ENCODE peak calls at places on chromosomes 13 and 19, in five cellular contexts. D, W, N, K and F are unnamed samples.
A peak's percentile ranks its signal among the peaks of the same experiment; 100 is the strongest.

GRCh38 chr19:41754596-41754995 is 734 bp upstream of the CEACAM6 start:
- DNase-seq in D (no peak), W (no peak), N (no peak), K (no peak), F (no peak)

GRCh38 chr13:49791214-49791752 is 1.2 kb downstream of the KPNA3 start:
- DNase-seq in D (no peak), W (peak; percentile 35), N (no peak), K (peak; percentile 32), F (no peak)

GRCh38 chr19:46144756-46145155 is 3.3 kb upstream of the IGFL2 start:
- DNase-seq in D (no peak), W (no peak), N (no peak), K (no peak), F (no peak)

GRCh38 chr13:89267734-89268133 is 1596.6 kb downstream of the SLITRK5 start:
- DNase-seq in D (no peak), W (no peak), N (no peak), K (no peak), F (no peak)

GRCh38 chr13:97559030-97559429 is 125.1 kb downstream of the RAP2A start:
- DNase-seq in D (no peak), W (no peak), N (no peak), K (no peak), F (no peak)

GRCh38 chr13:28609936-28610335 is 49.0 kb upstream of the POMP start:
- DNase-seq in D (no peak), W (peak; percentile 87), N (no peak), K (no peak), F (no peak)

GRCh38 chr19:36973021-36973843 is 57.1 kb downstream of the ZNF568 start:
- DNase-seq in D (peak; percentile 84), W (peak; percentile 50), N (peak; percentile 94), K (peak; percentile 85), F (peak; percentile 46)

GRCh38 chr13:42328672-42329071 is 56.7 kb downstream of the AKAP11 start:
- DNase-seq in D (no peak), W (no peak), N (no peak), K (no peak), F (no peak)

GRCh38 chr19:681029-681626 is 4.9 kb downstream of the FSTL3 start:
- DNase-seq in D (no peak), W (no peak), N (peak; percentile 94), K (peak; percentile 88), F (no peak)

GRCh38 chr19:4516199-4516938 is 1.9 kb downstream of the PLIN4 start:
- DNase-seq in D (peak; percentile 57), W (no peak), N (no peak), K (no peak), F (no peak)

DNA sequence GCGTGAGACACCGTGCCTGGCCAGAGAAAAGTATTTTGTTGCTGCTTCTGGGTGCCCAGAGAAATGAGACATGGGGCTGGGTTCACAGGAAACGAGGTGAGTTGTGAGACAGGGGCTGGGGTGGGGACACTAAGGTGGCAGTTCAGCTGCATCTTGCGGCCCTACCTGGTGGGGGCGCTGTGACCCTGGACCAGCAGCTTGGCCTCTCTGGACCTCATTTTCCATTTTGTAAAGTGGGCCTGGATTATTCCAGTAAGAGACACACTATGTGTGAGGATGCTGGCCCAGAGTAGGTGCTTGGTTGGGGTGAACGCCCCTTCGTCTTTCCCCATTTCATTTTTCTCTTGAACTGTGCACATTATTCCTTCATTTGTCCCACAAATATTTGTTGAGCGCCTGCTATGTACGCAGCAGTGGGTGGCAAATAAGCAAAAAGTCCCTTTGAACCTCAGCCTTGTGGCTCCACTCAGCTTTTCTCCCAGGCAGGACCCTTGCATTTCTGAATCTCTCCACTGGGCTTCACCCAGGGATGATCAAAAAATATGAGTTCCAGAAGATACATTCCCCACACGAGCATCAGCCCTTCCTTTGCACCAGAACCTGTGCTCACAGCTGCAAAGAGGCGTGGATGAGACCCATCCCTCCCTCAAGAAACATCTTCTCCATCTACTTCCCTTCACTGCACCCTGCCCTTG is 26.6 kb upstream of the OR10H1 start:
- DNase-seq in D (no peak), W (no peak), N (no peak), K (no peak), F (no peak)
- TF ChIP-seq CTCF in D (no peak), W (no peak), N (no peak), K (no peak), F (peak; percentile 10)

DNA sequence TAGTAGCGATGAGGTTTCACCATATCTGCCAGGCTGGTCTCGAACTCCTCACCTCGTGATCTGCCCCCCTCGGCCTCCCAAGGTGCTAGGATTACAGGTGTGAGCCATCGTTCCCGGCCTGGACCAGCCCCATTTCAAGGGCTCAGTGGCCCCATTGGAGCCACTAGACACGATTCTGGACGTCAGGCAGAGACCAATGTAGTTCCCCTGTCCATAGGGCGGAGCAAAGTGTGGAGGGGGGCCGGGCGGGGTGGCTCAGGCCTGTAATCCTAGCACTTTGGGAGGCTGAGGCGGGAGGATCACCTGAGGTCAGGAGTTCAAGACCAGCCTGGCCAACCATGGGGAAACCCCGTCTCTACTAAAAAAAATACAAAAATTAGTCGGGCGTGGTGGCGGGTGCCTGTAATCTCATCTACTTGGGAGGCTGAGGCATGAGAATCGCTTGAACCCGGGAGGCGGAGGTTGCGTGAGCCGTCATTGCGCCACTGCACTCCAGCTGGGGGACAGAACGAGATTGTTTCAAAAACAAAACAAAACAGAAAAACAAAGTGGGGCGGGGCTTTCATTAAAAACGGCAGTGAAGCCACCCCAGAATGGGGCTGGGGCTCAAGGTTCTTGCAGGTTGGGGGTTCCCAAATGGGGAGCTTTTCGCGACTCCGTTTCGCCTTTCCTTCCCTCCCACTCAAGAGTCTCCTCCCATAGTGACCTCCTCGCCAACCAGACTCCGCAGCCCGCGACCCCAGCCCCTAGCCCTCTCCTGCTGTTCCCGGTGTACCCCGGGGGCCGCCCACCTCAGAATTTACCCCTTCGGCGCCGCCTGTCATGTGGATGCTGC is 758 bp upstream of the TECR start:
- DNase-seq in D (peak; percentile 33), W (no peak), N (no peak), K (peak; percentile 22), F (no peak)
- H3K4me3 ChIP-seq in D (peak overlapping the region; percentile 76), W (peak overlapping the region; percentile 57), N (peak overlapping the region; percentile 57), K (peak overlapping the region; percentile 22), F (peak overlapping the region; percentile 72)

DNA sequence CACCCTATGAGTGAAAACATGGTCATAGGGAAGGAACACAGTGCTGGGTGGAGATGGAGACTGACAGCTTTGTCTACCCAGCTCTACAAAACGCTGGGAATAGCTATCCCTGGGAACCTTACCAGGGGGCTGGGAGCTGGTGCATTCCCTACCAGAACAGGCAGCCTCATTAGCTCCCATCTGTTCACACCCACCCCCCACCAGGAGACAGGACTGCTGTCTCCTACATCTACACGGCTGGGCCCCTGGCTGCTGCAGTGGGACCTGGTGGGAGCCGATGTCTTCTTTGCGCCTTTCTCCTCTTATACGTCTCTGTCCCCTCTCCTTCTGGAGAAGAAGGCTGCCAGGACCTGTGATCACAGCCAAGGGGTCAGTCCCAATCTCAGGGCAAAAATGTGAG is 90.8 kb downstream of the UQCRFS1 start:
- DNase-seq in D (no peak), W (no peak), N (no peak), K (no peak), F (no peak)
- TF ChIP-seq CTCF in D (no peak), W (no peak), N (no peak), K (no peak), F (no peak)

DNA sequence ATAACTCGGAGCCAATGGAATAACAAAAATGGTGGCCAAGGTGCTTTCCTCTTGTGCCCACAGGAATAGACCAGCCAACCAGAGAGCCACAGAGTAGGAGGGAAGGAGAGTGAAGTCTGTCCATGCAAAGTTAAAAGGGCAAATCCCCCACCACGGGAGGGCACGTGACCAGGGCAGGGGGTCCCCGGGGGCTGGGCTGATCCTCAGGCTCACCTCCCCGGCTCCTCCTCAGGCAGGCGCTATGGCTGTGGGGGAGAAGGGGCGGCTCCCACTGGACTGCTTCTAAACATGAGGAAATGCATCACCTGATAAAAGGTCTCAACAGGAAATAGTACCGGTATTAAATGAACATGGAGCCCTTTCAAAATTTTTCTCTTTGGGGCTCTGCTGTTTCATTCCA is 73.2 kb upstream of the SLC15A1 start:
- DNase-seq in D (no peak), W (no peak), N (no peak), K (no peak), F (no peak)
- H3K4me3 ChIP-seq in D (no peak overlapping the region), W (no peak overlapping the region), N (no peak overlapping the region), K (no peak overlapping the region), F (no peak overlapping the region)

GRCh38 chr13:31540316-31540715 is 199.0 kb upstream of the RXFP2 start:
- DNase-seq in D (no peak), W (no peak), N (no peak), K (no peak), F (no peak)

GRCh38 chr13:31543190-31543589 is 196.1 kb upstream of the RXFP2 start:
- DNase-seq in D (no peak), W (no peak), N (no peak), K (no peak), F (no peak)

GRCh38 chr13:31538067-31539042 is 201.0 kb upstream of the RXFP2 start:
- DNase-seq in D (no peak), W (peak; percentile 45), N (no peak), K (no peak), F (no peak)
- TF ChIP-seq CTCF in D (peak; percentile 35), W (peak; percentile 58), N (no peak), K (peak; percentile 10), F (peak; percentile 45)

DNA sequence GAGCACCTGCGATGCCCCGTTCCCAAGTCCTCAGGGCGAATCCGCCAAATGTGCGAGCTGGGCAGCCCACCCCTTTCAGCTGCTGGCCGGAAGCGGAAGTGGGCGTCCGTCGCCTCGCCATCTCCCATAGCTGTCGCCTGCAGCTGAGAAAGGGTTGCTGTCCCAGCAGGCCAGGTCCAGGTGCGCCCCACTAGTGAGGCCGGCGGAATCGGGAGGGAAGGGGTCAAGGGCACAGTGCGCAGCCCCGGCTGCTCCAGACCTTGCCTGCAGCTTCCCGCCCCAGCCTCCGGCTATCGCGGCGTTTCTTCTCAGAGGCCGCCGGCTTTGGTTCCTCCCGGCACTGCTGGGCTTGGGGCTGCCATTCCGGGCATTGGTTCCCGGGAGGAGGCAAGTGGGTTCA is at the start of gene ZNF177:
- DNase-seq in D (no peak), W (no peak), N (no peak), K (no peak), F (no peak)
- H3K4me3 ChIP-seq in D (peak within 1 kb of the TSS; percentile 28), W (peak within 1 kb of the TSS; percentile 80), N (peak within 1 kb of the TSS; percentile 39), K (no peak within 1 kb of the TSS), F (peak within 1 kb of the TSS; percentile 51)

GRCh38 chr19:34241513-34242337 is 12.6 kb upstream of the GARRE1 start:
- DNase-seq in D (no peak), W (no peak), N (no peak), K (peak; percentile 80), F (no peak)
- TF ChIP-seq CTCF in D (peak; percentile 12), W (peak; percentile 10), N (no peak), K (peak; percentile 31), F (peak; percentile 50)